ENCODE peak calls at places on chromosomes 6 and 20, in eight cellular contexts. T is stimulated activated CD8-positive, alpha-beta memory T cell treated with anti-CD3 and anti-CD28 coated beads, Interleukin-2, amount 100 ng/mL, for 1 hour; M is GM13976; N is breast epithelium; L is endothelial cell; P is HCEC 1CT; X is AG09319; O is dermis blood vessel endothelial cell. Y is an unnamed sample.

GRCh38 chr20:63081351-63081750 is 74.6 kb upstream of the BHLHE23 start:
- DNase-seq in T (no peak), L (no peak), N (no peak), M (no peak), X (no peak), P (no peak), O (no peak), Y (no peak)

GRCh38 chr20:45987108-45987780 is 15.2 kb upstream of the ZNF335 start:
- DNase-seq in X (no peak), P (peak; percentile 40), N (no peak), T (peak; percentile 65), M (peak; percentile 90), O (peak; percentile 81), L (peak; percentile 92), Y (peak; percentile 85)

GRCh38 chr20:32893878-32894483 is 35.3 kb downstream of the EFCAB8 start:
- DNase-seq in N (no peak), P (peak; percentile 3), M (peak; percentile 68), O (peak; percentile 47), T (no peak), L (peak; percentile 52), X (no peak), Y (peak; percentile 48)

GRCh38 chr6:12060780-12061619 is 48.9 kb downstream of the HIVEP1 start:
- DNase-seq in L (peak; percentile 46), O (no peak), M (peak; percentile 64), P (no peak), X (no peak), T (peak; percentile 46), N (peak; percentile 24), Y (peak; percentile 87)

GRCh38 chr20:7851031-7851490 is 89.2 kb downstream of the HAO1 start:
- DNase-seq in X (no peak), T (no peak), N (no peak), P (peak; percentile 92), O (no peak), L (no peak), M (no peak), Y (no peak)

GRCh38 chr6:37650071-37650481 is 47.6 kb downstream of the MDGA1 start:
- DNase-seq in M (peak; percentile 53), N (no peak), X (no peak), T (no peak), P (no peak), O (peak; percentile 57), L (peak; percentile 59), Y (no peak)

GRCh38 chr6:23174781-23175361 is 605.5 kb downstream of the HDGFL1 start:
- DNase-seq in M (no peak), T (no peak), X (peak; percentile 74), L (no peak), N (no peak), P (peak; percentile 97), O (no peak), Y (no peak)

GRCh38 chr6:41565701-41566100 is 19.5 kb downstream of the FOXP4 start:
- DNase-seq in P (no peak), X (no peak), N (no peak), T (no peak), M (no peak), O (no peak), L (no peak), Y (no peak)

GRCh38 chr6:114049367-114049966 is 78.5 kb upstream of the HDAC2 start:
- DNase-seq in T (no peak), M (no peak), O (no peak), P (no peak), N (no peak), X (no peak), L (no peak), Y (no peak)

GRCh38 chr20:23223908-23224307 is 126.7 kb upstream of the NXT1 start:
- DNase-seq in N (no peak), T (no peak), L (no peak), M (no peak), O (no peak), P (no peak), X (no peak), Y (no peak)